ENCODE peak calls at places on chromosomes 5 and 9, in six cellular contexts. One of them, this sample, is unnamed.

GRCh38 chr9:16828335-16829281 is 41.9 kb downstream of the BNC2 start:
- DNase-seq in adipocyte: peak
- DNase-seq in pancreas: peak
- DNase-seq in GM23248: peak
- DNase-seq in bronchial epithelial cell: peak
- DNase-seq in AG04449: no peak
- DNase-seq in this sample: no peak

GRCh38 chr9:136982232-136983051 is at the start of gene LCNL1:
- DNase-seq in adipocyte: no peak
- DNase-seq in pancreas: no peak
- DNase-seq in GM23248: no peak
- DNase-seq in bronchial epithelial cell: no peak
- DNase-seq in AG04449: no peak
- DNase-seq in this sample: no peak

GRCh38 chr5:149904293-149904886 is 40.2 kb downstream of the PDE6A start:
- DNase-seq in adipocyte: no peak
- DNase-seq in pancreas: no peak
- DNase-seq in GM23248: no peak
- DNase-seq in bronchial epithelial cell: no peak
- DNase-seq in AG04449: no peak
- DNase-seq in this sample: no peak

GRCh38 chr5:103466494-103466893 is 96.1 kb downstream of the NUDT12 start:
- DNase-seq in adipocyte: peak
- DNase-seq in pancreas: no peak
- DNase-seq in GM23248: peak
- DNase-seq in bronchial epithelial cell: peak
- DNase-seq in AG04449: no peak
- DNase-seq in this sample: peak

GRCh38 chr9:120389867-120390266 is 190.1 kb downstream of the CDK5RAP2 start:
- DNase-seq in adipocyte: no peak
- DNase-seq in pancreas: no peak
- DNase-seq in GM23248: no peak
- DNase-seq in bronchial epithelial cell: no peak
- DNase-seq in AG04449: no peak
- DNase-seq in this sample: no peak

GRCh38 chr5:129971684-129972083 is 67.4 kb downstream of the CHSY3 start:
- DNase-seq in adipocyte: peak
- DNase-seq in pancreas: no peak
- DNase-seq in GM23248: no peak
- DNase-seq in bronchial epithelial cell: no peak
- DNase-seq in AG04449: peak
- DNase-seq in this sample: no peak

GRCh38 chr5:125719681-125720676 is 703.2 kb upstream of the GRAMD2B start:
- DNase-seq in adipocyte: peak
- DNase-seq in pancreas: peak
- DNase-seq in GM23248: no peak
- DNase-seq in bronchial epithelial cell: peak
- DNase-seq in AG04449: no peak
- DNase-seq in this sample: peak

GRCh38 chr5:58407042-58407709 is 52.7 kb downstream of the PLK2 start:
- DNase-seq in adipocyte: peak
- DNase-seq in pancreas: no peak
- DNase-seq in GM23248: peak
- DNase-seq in bronchial epithelial cell: peak
- DNase-seq in AG04449: peak
- DNase-seq in this sample: peak

GRCh38 chr5:33565304-33565703 is 124.5 kb downstream of the TARS1 start:
- DNase-seq in adipocyte: no peak
- DNase-seq in pancreas: peak
- DNase-seq in GM23248: no peak
- DNase-seq in bronchial epithelial cell: no peak
- DNase-seq in AG04449: no peak
- DNase-seq in this sample: no peak

GRCh38 chr5:111142932-111143331 is 50.8 kb downstream of the WDR36 start:
- DNase-seq in adipocyte: no peak
- DNase-seq in pancreas: no peak
- DNase-seq in GM23248: no peak
- DNase-seq in bronchial epithelial cell: no peak
- DNase-seq in AG04449: no peak
- DNase-seq in this sample: peak

GRCh38 chr5:95022967-95023695 is 261.8 kb downstream of the MCTP1 start:
- DNase-seq in adipocyte: no peak
- DNase-seq in pancreas: no peak
- DNase-seq in GM23248: peak
- DNase-seq in bronchial epithelial cell: no peak
- DNase-seq in AG04449: no peak
- DNase-seq in this sample: peak

GRCh38 chr5:1357946-1358725 is 13.2 kb upstream of the CLPTM1L start:
- DNase-seq in adipocyte: no peak
- DNase-seq in pancreas: no peak
- DNase-seq in GM23248: no peak
- DNase-seq in bronchial epithelial cell: no peak
- DNase-seq in AG04449: no peak
- DNase-seq in this sample: no peak

GRCh38 chr9:976258-976804 is at the start of gene DMRT3:
- DNase-seq in adipocyte: no peak
- DNase-seq in pancreas: no peak
- DNase-seq in GM23248: peak
- DNase-seq in bronchial epithelial cell: no peak
- DNase-seq in AG04449: no peak
- DNase-seq in this sample: no peak
- H3K4me3 ChIP-seq in adipocyte: peak
- H3K4me3 ChIP-seq in pancreas: no peak
- H3K4me3 ChIP-seq in GM23248: no peak
- H3K4me3 ChIP-seq in bronchial epithelial cell: peak
- H3K4me3 ChIP-seq in AG04449: no peak
- H3K4me3 ChIP-seq in this sample: no peak

GRCh38 chr5:6584101-6584645 is 48.7 kb downstream of the NSUN2 start:
- DNase-seq in adipocyte: no peak
- DNase-seq in pancreas: no peak
- DNase-seq in GM23248: no peak
- DNase-seq in bronchial epithelial cell: no peak
- DNase-seq in AG04449: no peak
- DNase-seq in this sample: no peak

GRCh38 chr5:6581090-6581489 is 51.8 kb downstream of the NSUN2 start:
- DNase-seq in adipocyte: no peak
- DNase-seq in pancreas: no peak
- DNase-seq in GM23248: no peak
- DNase-seq in bronchial epithelial cell: no peak
- DNase-seq in AG04449: no peak
- DNase-seq in this sample: no peak

GRCh38 chr5:6583049-6583880 is 49.6 kb downstream of the NSUN2 start:
- DNase-seq in adipocyte: peak
- DNase-seq in pancreas: peak
- DNase-seq in GM23248: peak
- DNase-seq in bronchial epithelial cell: no peak
- DNase-seq in AG04449: no peak
- DNase-seq in this sample: no peak

GRCh38 chr5:6581559-6582426 is 51.1 kb downstream of the NSUN2 start:
- DNase-seq in adipocyte: peak
- DNase-seq in pancreas: no peak
- DNase-seq in GM23248: no peak
- DNase-seq in bronchial epithelial cell: no peak
- DNase-seq in AG04449: no peak
- DNase-seq in this sample: no peak

DNA sequence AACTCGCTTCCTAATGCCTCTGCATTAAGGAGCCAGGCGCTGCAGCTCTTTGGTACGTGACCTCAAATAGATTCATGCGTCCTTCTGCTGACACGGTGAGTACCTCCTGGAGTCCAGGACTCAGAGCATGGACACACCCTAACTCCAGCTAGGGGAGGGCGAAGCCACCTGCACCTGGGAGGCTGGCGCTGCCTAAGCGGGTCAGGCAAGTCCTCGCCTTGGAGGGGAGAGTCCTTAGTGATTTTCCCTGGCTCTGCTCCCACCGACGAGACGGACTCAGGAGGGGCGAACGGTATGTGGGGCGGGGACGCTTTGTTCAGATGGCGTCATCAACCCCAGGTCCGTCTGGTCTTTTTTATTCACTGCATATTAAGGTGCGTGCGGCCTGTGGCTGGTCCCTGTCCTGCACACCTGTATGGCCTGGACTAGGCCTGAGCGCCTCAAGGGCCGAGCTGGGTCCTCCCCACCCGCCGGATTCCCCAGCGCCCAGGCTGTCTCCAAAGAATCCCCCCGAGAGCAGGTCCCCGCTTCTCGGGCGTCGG is 50.3 kb downstream of the NSUN2 start:
- DNase-seq in adipocyte: no peak
- DNase-seq in pancreas: no peak
- DNase-seq in GM23248: no peak
- DNase-seq in bronchial epithelial cell: no peak
- DNase-seq in AG04449: no peak
- DNase-seq in this sample: no peak
- H3K4me3 ChIP-seq in adipocyte: no peak
- H3K4me3 ChIP-seq in pancreas: peak
- H3K4me3 ChIP-seq in GM23248: peak
- H3K4me3 ChIP-seq in bronchial epithelial cell: peak
- H3K4me3 ChIP-seq in AG04449: peak
- H3K4me3 ChIP-seq in this sample: no peak

GRCh38 chr9:2158111-2158610 is 143.0 kb downstream of the SMARCA2 start:
- DNase-seq in adipocyte: peak
- DNase-seq in pancreas: peak
- DNase-seq in GM23248: peak
- DNase-seq in bronchial epithelial cell: peak
- DNase-seq in AG04449: no peak
- DNase-seq in this sample: peak
- H3K4me3 ChIP-seq in adipocyte: peak
- H3K4me3 ChIP-seq in pancreas: peak
- H3K4me3 ChIP-seq in GM23248: peak
- H3K4me3 ChIP-seq in bronchial epithelial cell: peak
- H3K4me3 ChIP-seq in AG04449: peak
- H3K4me3 ChIP-seq in this sample: peak

GRCh38 chr9:37335238-37335637 is 87.3 kb upstream of the GRHPR start:
- DNase-seq in adipocyte: no peak
- DNase-seq in pancreas: no peak
- DNase-seq in GM23248: no peak
- DNase-seq in bronchial epithelial cell: no peak
- DNase-seq in AG04449: no peak
- DNase-seq in this sample: no peak
- H3K4me3 ChIP-seq in adipocyte: no peak
- H3K4me3 ChIP-seq in pancreas: no peak
- H3K4me3 ChIP-seq in GM23248: no peak
- H3K4me3 ChIP-seq in bronchial epithelial cell: no peak
- H3K4me3 ChIP-seq in AG04449: no peak
- H3K4me3 ChIP-seq in this sample: no peak

GRCh38 chr5:14153932-14154646 is 10.9 kb downstream of the TRIO start:
- DNase-seq in adipocyte: peak
- DNase-seq in pancreas: peak
- DNase-seq in GM23248: peak
- DNase-seq in bronchial epithelial cell: peak
- DNase-seq in AG04449: no peak
- DNase-seq in this sample: peak
- H3K4me3 ChIP-seq in adipocyte: peak
- H3K4me3 ChIP-seq in pancreas: no peak
- H3K4me3 ChIP-seq in GM23248: peak
- H3K4me3 ChIP-seq in bronchial epithelial cell: no peak
- H3K4me3 ChIP-seq in AG04449: peak
- H3K4me3 ChIP-seq in this sample: no peak

This sample was measured in mammary epithelial cell.